ENCODE peak calls at places on chromosomes 4 and X, in four cellular contexts. One of them, this sample, is unnamed.

GRCh38 chrX:119190736-119191282 is 45.3 kb upstream of the PGRMC1 start:
- DNase-seq in body of pancreas: no peak
- DNase-seq in astrocyte of the spinal cord: no peak
- DNase-seq in endothelial cell of umbilical vein: no peak
- DNase-seq in this sample: peak; percentile 65

GRCh38 chr4:11606078-11606477 is 177.4 kb upstream of the HS3ST1 start:
- DNase-seq in body of pancreas: no peak
- DNase-seq in astrocyte of the spinal cord: no peak
- DNase-seq in endothelial cell of umbilical vein: no peak
- DNase-seq in this sample: no peak

GRCh38 chrX:68710870-68711576 is 63.6 kb downstream of the STARD8 start:
- DNase-seq in body of pancreas: peak; percentile 45
- DNase-seq in astrocyte of the spinal cord: peak; percentile 37
- DNase-seq in endothelial cell of umbilical vein: peak; percentile 32
- DNase-seq in this sample: peak; percentile 66

GRCh38 chrX:40094041-40094899 is 3.5 kb downstream of the BCOR start:
- DNase-seq in body of pancreas: no peak
- DNase-seq in astrocyte of the spinal cord: no peak
- DNase-seq in endothelial cell of umbilical vein: peak; percentile 11
- DNase-seq in this sample: peak; percentile 60

GRCh38 chr4:121072080-121072835 is at the start of gene NDNF:
- DNase-seq in body of pancreas: peak; percentile 27
- DNase-seq in astrocyte of the spinal cord: peak; percentile 34
- DNase-seq in endothelial cell of umbilical vein: peak; percentile 12
- DNase-seq in this sample: peak; percentile 31

GRCh38 chr4:136342666-136343065 is 1189.6 kb downstream of the PCDH18 start:
- DNase-seq in body of pancreas: no peak
- DNase-seq in astrocyte of the spinal cord: peak; percentile 15
- DNase-seq in endothelial cell of umbilical vein: no peak
- DNase-seq in this sample: no peak

GRCh38 chrX:13646154-13646549 is 6.8 kb upstream of the TCEANC start:
- DNase-seq in body of pancreas: peak; percentile 62
- DNase-seq in astrocyte of the spinal cord: peak; percentile 57
- DNase-seq in endothelial cell of umbilical vein: peak; percentile 42
- DNase-seq in this sample: peak; percentile 81

GRCh38 chrX:73069365-73070035 is 9.8 kb downstream of the PABPC1L2A start:
- DNase-seq in body of pancreas: no peak
- DNase-seq in astrocyte of the spinal cord: no peak
- DNase-seq in endothelial cell of umbilical vein: no peak
- DNase-seq in this sample: no peak

GRCh38 chrX:9704876-9705465 is 60.7 kb downstream of the GPR143 start:
- DNase-seq in body of pancreas: no peak
- DNase-seq in astrocyte of the spinal cord: no peak
- DNase-seq in endothelial cell of umbilical vein: no peak
- DNase-seq in this sample: no peak

GRCh38 chr4:36088542-36088941 is 155.8 kb downstream of the ARAP2 start:
- DNase-seq in body of pancreas: no peak
- DNase-seq in astrocyte of the spinal cord: peak; percentile 59
- DNase-seq in endothelial cell of umbilical vein: no peak
- DNase-seq in this sample: no peak

GRCh38 chrX:75114638-75115037 is 41.4 kb downstream of the ABCB7 start:
- DNase-seq in body of pancreas: no peak
- DNase-seq in astrocyte of the spinal cord: no peak
- DNase-seq in endothelial cell of umbilical vein: no peak
- DNase-seq in this sample: no peak

GRCh38 chr4:15868065-15868464 is 70.5 kb downstream of the FGFBP1 start:
- DNase-seq in body of pancreas: no peak
- DNase-seq in astrocyte of the spinal cord: no peak
- DNase-seq in endothelial cell of umbilical vein: no peak
- DNase-seq in this sample: peak; percentile 14

GRCh38 chrX:93932471-93933220 is 258.6 kb downstream of the FAM133A start:
- DNase-seq in body of pancreas: no peak
- DNase-seq in astrocyte of the spinal cord: no peak
- DNase-seq in endothelial cell of umbilical vein: no peak
- DNase-seq in this sample: no peak

GRCh38 chr4:21949073-21949457 is 493 bp upstream of the KCNIP4 start:
- DNase-seq in body of pancreas: no peak
- DNase-seq in astrocyte of the spinal cord: no peak
- DNase-seq in endothelial cell of umbilical vein: no peak
- DNase-seq in this sample: no peak

GRCh38 chr4:101584306-101584705 is 206.2 kb upstream of the BANK1 start:
- DNase-seq in body of pancreas: no peak
- DNase-seq in astrocyte of the spinal cord: no peak
- DNase-seq in endothelial cell of umbilical vein: no peak
- DNase-seq in this sample: peak; percentile 19

GRCh38 chrX:103644125-103644524 is 15.3 kb downstream of the TCEAL1 start:
- DNase-seq in body of pancreas: no peak
- DNase-seq in astrocyte of the spinal cord: no peak
- DNase-seq in endothelial cell of umbilical vein: no peak
- DNase-seq in this sample: no peak

GRCh38 chr4:13872145-13872544 is 244.6 kb upstream of the BOD1L1 start:
- DNase-seq in body of pancreas: no peak
- DNase-seq in astrocyte of the spinal cord: no peak
- DNase-seq in endothelial cell of umbilical vein: no peak
- DNase-seq in this sample: no peak

GRCh38 chr4:181528570-181529184 is 714.5 kb upstream of the TENM3 start:
- DNase-seq in body of pancreas: peak; percentile 76
- DNase-seq in astrocyte of the spinal cord: peak; percentile 75
- DNase-seq in endothelial cell of umbilical vein: no peak
- DNase-seq in this sample: peak; percentile 61
- TF ChIP-seq CTCF in body of pancreas: peak; percentile 61
- TF ChIP-seq CTCF in astrocyte of the spinal cord: peak; percentile 91
- TF ChIP-seq CTCF in endothelial cell of umbilical vein: peak; percentile 45
- TF ChIP-seq CTCF in this sample: peak; percentile 74

GRCh38 chr4:183074288-183074990 is 24.6 kb upstream of the WWC2 start:
- DNase-seq in body of pancreas: no peak
- DNase-seq in astrocyte of the spinal cord: peak; percentile 7
- DNase-seq in endothelial cell of umbilical vein: no peak
- DNase-seq in this sample: peak; percentile 34

GRCh38 chr4:183072181-183072580 is 26.9 kb upstream of the WWC2 start:
- DNase-seq in body of pancreas: no peak
- DNase-seq in astrocyte of the spinal cord: no peak
- DNase-seq in endothelial cell of umbilical vein: no peak
- DNase-seq in this sample: no peak

GRCh38 chr4:183078634-183079033 is 20.4 kb upstream of the WWC2 start:
- DNase-seq in body of pancreas: no peak
- DNase-seq in astrocyte of the spinal cord: no peak
- DNase-seq in endothelial cell of umbilical vein: no peak
- DNase-seq in this sample: no peak

GRCh38 chr4:183071222-183071621 is 27.8 kb upstream of the WWC2 start:
- DNase-seq in body of pancreas: no peak
- DNase-seq in astrocyte of the spinal cord: no peak
- DNase-seq in endothelial cell of umbilical vein: no peak
- DNase-seq in this sample: no peak

GRCh38 chr4:183073838-183074145 is 25.3 kb upstream of the WWC2 start:
- DNase-seq in body of pancreas: no peak
- DNase-seq in astrocyte of the spinal cord: no peak
- DNase-seq in endothelial cell of umbilical vein: no peak
- DNase-seq in this sample: no peak
- TF ChIP-seq CTCF in body of pancreas: no peak
- TF ChIP-seq CTCF in astrocyte of the spinal cord: no peak
- TF ChIP-seq CTCF in endothelial cell of umbilical vein: no peak
- TF ChIP-seq CTCF in this sample: no peak

GRCh38 chr4:25767877-25768475 is 94.8 kb downstream of the SEL1L3 start:
- DNase-seq in body of pancreas: peak; percentile 36
- DNase-seq in astrocyte of the spinal cord: peak; percentile 77
- DNase-seq in endothelial cell of umbilical vein: peak; percentile 79
- DNase-seq in this sample: peak; percentile 84
- TF ChIP-seq CTCF in body of pancreas: no peak
- TF ChIP-seq CTCF in astrocyte of the spinal cord: peak; percentile 99
- TF ChIP-seq CTCF in endothelial cell of umbilical vein: peak; percentile 69
- TF ChIP-seq CTCF in this sample: peak; percentile 99

GRCh38 chr4:183249854-183250253 is 70.2 kb downstream of the CLDN22 start:
- DNase-seq in body of pancreas: peak; percentile 47
- DNase-seq in astrocyte of the spinal cord: peak; percentile 48
- DNase-seq in endothelial cell of umbilical vein: peak; percentile 52
- DNase-seq in this sample: peak; percentile 60
- TF ChIP-seq CTCF in body of pancreas: no peak
- TF ChIP-seq CTCF in astrocyte of the spinal cord: peak; percentile 44
- TF ChIP-seq CTCF in endothelial cell of umbilical vein: peak; percentile 11
- TF ChIP-seq CTCF in this sample: peak; percentile 46

GRCh38 chr4:96352051-96352517 is 512.2 kb downstream of the PDHA2 start:
- DNase-seq in body of pancreas: no peak
- DNase-seq in astrocyte of the spinal cord: peak; percentile 32
- DNase-seq in endothelial cell of umbilical vein: peak; percentile 77
- DNase-seq in this sample: no peak
- TF ChIP-seq CTCF in body of pancreas: no peak
- TF ChIP-seq CTCF in astrocyte of the spinal cord: peak; percentile 15
- TF ChIP-seq CTCF in endothelial cell of umbilical vein: peak; percentile 21
- TF ChIP-seq CTCF in this sample: no peak

GRCh38 chr4:152015597-152016324 is 255.0 kb upstream of the GATB start:
- DNase-seq in body of pancreas: no peak
- DNase-seq in astrocyte of the spinal cord: no peak
- DNase-seq in endothelial cell of umbilical vein: no peak
- DNase-seq in this sample: no peak

GRCh38 chr4:152014280-152014679 is 253.5 kb upstream of the GATB start:
- DNase-seq in body of pancreas: no peak
- DNase-seq in astrocyte of the spinal cord: no peak
- DNase-seq in endothelial cell of umbilical vein: no peak
- DNase-seq in this sample: no peak

GRCh38 chr4:152020073-152020472 is 259.3 kb upstream of the GATB start:
- DNase-seq in body of pancreas: no peak
- DNase-seq in astrocyte of the spinal cord: no peak
- DNase-seq in endothelial cell of umbilical vein: no peak
- DNase-seq in this sample: no peak

GRCh38 chr4:152011469-152011868 is 250.7 kb upstream of the GATB start:
- DNase-seq in body of pancreas: no peak
- DNase-seq in astrocyte of the spinal cord: no peak
- DNase-seq in endothelial cell of umbilical vein: no peak
- DNase-seq in this sample: no peak

DNA sequence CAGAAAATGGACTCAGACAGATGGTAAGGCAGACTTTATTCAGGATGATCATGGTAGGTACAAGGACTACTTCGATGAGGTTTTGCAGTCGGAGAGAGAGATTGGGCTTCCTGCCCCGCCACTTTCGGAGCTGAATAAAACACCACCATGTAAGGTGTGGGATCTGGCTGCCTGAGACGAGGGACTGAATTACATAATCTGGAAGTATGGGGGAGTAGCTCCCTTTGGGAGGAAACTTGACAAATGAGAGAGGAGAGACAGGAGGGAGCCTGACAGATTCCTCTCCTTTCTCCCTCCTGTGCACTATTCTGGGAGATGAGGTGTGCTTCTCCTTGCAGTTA is 255.5 kb upstream of the GATB start:
- DNase-seq in body of pancreas: no peak
- DNase-seq in astrocyte of the spinal cord: no peak
- DNase-seq in endothelial cell of umbilical vein: no peak
- DNase-seq in this sample: no peak
- TF ChIP-seq CTCF in body of pancreas: no peak
- TF ChIP-seq CTCF in astrocyte of the spinal cord: no peak
- TF ChIP-seq CTCF in endothelial cell of umbilical vein: no peak
- TF ChIP-seq CTCF in this sample: no peak

DNA sequence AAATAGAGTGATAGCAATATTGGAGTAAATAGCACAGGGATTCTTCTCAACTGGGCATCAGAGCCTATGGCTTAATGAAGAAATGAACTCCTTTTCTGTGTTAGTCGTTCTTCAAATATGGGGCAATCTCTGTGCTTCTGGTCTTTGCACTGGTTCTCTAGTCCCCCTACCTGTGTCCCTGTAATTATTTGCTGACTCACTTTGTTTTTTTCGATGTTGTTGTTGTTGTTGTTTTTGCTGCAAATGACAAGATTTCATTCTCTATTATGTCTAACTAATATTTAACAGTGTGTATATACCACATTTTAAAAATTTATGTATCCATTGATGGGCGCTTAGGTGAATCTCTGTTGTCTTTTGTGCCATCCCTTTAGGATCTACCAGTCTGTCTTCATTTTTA is 2137.8 kb upstream of the TENM3 start:
- DNase-seq in body of pancreas: no peak
- DNase-seq in astrocyte of the spinal cord: no peak
- DNase-seq in endothelial cell of umbilical vein: no peak
- DNase-seq in this sample: no peak
- TF ChIP-seq CTCF in body of pancreas: no peak
- TF ChIP-seq CTCF in astrocyte of the spinal cord: no peak
- TF ChIP-seq CTCF in endothelial cell of umbilical vein: no peak
- TF ChIP-seq CTCF in this sample: no peak